ENCODE peak calls at places on chromosome 21, in six cellular contexts. I is aorta; R is colonic mucosa; J is PC-3; O is CD8-positive, alpha-beta memory T cell; Y is Peyer's patch. N is an unnamed sample.

GRCh38 chr21:22965455-22966125 is 1967.4 kb downstream of the NCAM2 start:
- DNase-seq in I (no peak), R (no peak), J (peak), O (no peak), Y (no peak), N (no peak)

GRCh38 chr21:29640233-29640554 is 299.6 kb downstream of the GRIK1 start:
- DNase-seq in I (no peak), R (no peak), J (no peak), O (no peak), Y (no peak), N (no peak)

GRCh38 chr21:38965910-38966504 is 160.3 kb downstream of the ETS2 start:
- DNase-seq in I (no peak), R (peak), J (no peak), O (no peak), Y (no peak), N (peak)

GRCh38 chr21:17693801-17694200 is 81.1 kb upstream of the BTG3 start:
- DNase-seq in I (no peak), R (no peak), J (no peak), O (no peak), Y (no peak), N (no peak)

GRCh38 chr21:34367320-34367935 is 3.6 kb downstream of the KCNE2 start:
- DNase-seq in I (no peak), R (peak), J (peak), O (peak), Y (peak), N (peak)

GRCh38 chr21:18725653-18726052 is 322.1 kb upstream of the TMPRSS15 start:
- DNase-seq in I (no peak), R (no peak), J (peak), O (no peak), Y (no peak), N (no peak)

GRCh38 chr21:44779417-44780139 is 22.0 kb downstream of the UBE2G2 start:
- DNase-seq in I (no peak), R (no peak), J (no peak), O (no peak), Y (no peak), N (no peak)

GRCh38 chr21:38918629-38919346 is 113.1 kb downstream of the ETS2 start:
- DNase-seq in I (no peak), R (no peak), J (no peak), O (no peak), Y (no peak), N (no peak)

GRCh38 chr21:22890656-22891055 is 1892.4 kb downstream of the NCAM2 start:
- DNase-seq in I (no peak), R (no peak), J (no peak), O (no peak), Y (no peak), N (peak)

GRCh38 chr21:35511298-35512162 is 462.4 kb upstream of the RUNX1 start:
- DNase-seq in I (no peak), R (no peak), J (peak), O (no peak), Y (no peak), N (peak)

GRCh38 chr21:43824883-43825609 is 35.7 kb downstream of the RRP1 start:
- DNase-seq in I (no peak), R (peak), J (no peak), O (no peak), Y (no peak), N (no peak)

GRCh38 chr21:16186742-16187141 is 457.0 kb downstream of the USP25 start:
- DNase-seq in I (no peak), R (no peak), J (no peak), O (no peak), Y (no peak), N (no peak)

GRCh38 chr21:34845521-34846213 is 176.9 kb downstream of the CLIC6 start:
- DNase-seq in I (no peak), R (peak), J (peak), O (peak), Y (no peak), N (peak)

GRCh38 chr21:19607983-19608668 is 1204.5 kb upstream of the TMPRSS15 start:
- DNase-seq in I (no peak), R (no peak), J (no peak), O (no peak), Y (no peak), N (no peak)

GRCh38 chr21:43728467-43729390 is 9.8 kb downstream of the PDXK start:
- DNase-seq in I (peak), R (peak), J (peak), O (peak), Y (peak), N (peak)

GRCh38 chr21:17688912-17689874 is 76.5 kb upstream of the BTG3 start:
- DNase-seq in I (no peak), R (peak), J (peak), O (peak), Y (no peak), N (peak)

GRCh38 chr21:39637197-39637970 is 24.6 kb downstream of the B3GALT5 start:
- DNase-seq in I (no peak), R (peak), J (no peak), O (no peak), Y (no peak), N (no peak)

GRCh38 chr21:14080040-14080763 is 130.6 kb downstream of the LIPI start:
- DNase-seq in I (no peak), R (peak), J (no peak), O (no peak), Y (no peak), N (no peak)

GRCh38 chr21:16978309-16978895 is 534.4 kb upstream of the CXADR start:
- DNase-seq in I (no peak), R (no peak), J (no peak), O (no peak), Y (no peak), N (no peak)

GRCh38 chr21:29549614-29550013 is 250.9 kb downstream of the BACH1 start:
- DNase-seq in I (no peak), R (no peak), J (no peak), O (no peak), Y (no peak), N (no peak)

GRCh38 chr21:41295721-41296254 is 20.8 kb upstream of the FAM3B start:
- DNase-seq in I (no peak), R (no peak), J (no peak), O (no peak), Y (no peak), N (peak)

GRCh38 chr21:44637018-44637850 is at the start of gene KRTAP10-10:
- DNase-seq in I (no peak), R (no peak), J (no peak), O (no peak), Y (peak), N (no peak)

GRCh38 chr21:41065539-41065938 is 102.4 kb upstream of the BACE2 start:
- DNase-seq in I (no peak), R (no peak), J (no peak), O (no peak), Y (no peak), N (no peak)

GRCh38 chr21:39087976-39088370 is 95.3 kb downstream of the PSMG1 start:
- DNase-seq in I (no peak), R (no peak), J (no peak), O (no peak), Y (no peak), N (no peak)

GRCh38 chr21:43644609-43645008 is 14.7 kb downstream of the HSF2BP start:
- DNase-seq in I (no peak), R (no peak), J (peak), O (no peak), Y (no peak), N (peak)

GRCh38 chr21:44654576-44654950 is at the start of gene KRTAP12-4:
- DNase-seq in I (no peak), R (no peak), J (no peak), O (no peak), Y (no peak), N (no peak)

GRCh38 chr21:25734654-25735220 is at the start of the genes ATP5PF and GABPA:
- DNase-seq in I (peak), R (peak), J (peak), O (peak), Y (peak), N (peak)

GRCh38 chr21:17231124-17231523 is 281.7 kb upstream of the CXADR start:
- DNase-seq in I (no peak), R (no peak), J (no peak), O (no peak), Y (no peak), N (no peak)

GRCh38 chr21:25688284-25689035 is 46.2 kb downstream of the ATP5PF start:
- DNase-seq in I (no peak), R (no peak), J (no peak), O (no peak), Y (no peak), N (no peak)

GRCh38 chr21:44737706-44738354 is 26.5 kb upstream of the TSPEAR start:
- DNase-seq in I (peak), R (no peak), J (peak), O (no peak), Y (no peak), N (no peak)

GRCh38 chr21:38787461-38788274 is 18.1 kb upstream of the ETS2 start:
- DNase-seq in I (no peak), R (peak), J (peak), O (no peak), Y (no peak), N (peak)

GRCh38 chr21:38807481-38807880 is 1.8 kb downstream of the ETS2 start:
- DNase-seq in I (no peak), R (no peak), J (no peak), O (no peak), Y (no peak), N (no peak)

GRCh38 chr21:36535618-36536241 is 55.8 kb upstream of the CLDN14 start:
- DNase-seq in I (no peak), R (no peak), J (no peak), O (no peak), Y (no peak), N (no peak)
- H3K4me3 ChIP-seq in I (no peak), R (no peak), J (no peak), O (no peak), Y (no peak), N (no peak)

DNA sequence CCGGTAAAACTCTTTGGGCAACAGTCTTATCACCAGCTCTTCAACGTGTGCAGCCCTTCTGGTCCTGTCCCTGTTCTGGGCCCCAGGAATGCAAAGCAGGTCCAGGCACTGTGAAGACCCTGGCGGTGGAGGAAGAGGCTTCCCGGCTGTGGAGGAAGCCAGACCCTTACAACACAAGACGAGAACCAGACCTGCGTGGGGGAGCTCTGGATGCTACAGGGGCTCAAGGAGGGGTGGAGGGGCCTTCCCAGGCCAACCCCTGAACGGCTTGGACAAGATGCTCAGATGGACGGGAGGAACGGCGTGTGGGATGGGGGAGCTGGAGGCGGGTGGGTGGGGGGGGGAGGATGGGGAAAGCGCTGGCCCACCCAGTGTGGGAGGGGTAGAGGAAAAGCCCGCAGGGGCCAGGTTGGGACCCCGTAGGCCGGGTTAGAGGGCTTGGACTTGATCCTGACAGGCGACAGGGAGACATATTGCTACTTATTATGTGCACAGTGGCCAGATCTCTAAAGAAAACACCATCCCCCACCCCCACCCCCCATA is 5.1 kb upstream of the OLIG2 start:
- DNase-seq in I (no peak), R (no peak), J (no peak), O (no peak), Y (no peak), N (no peak)
- H3K4me3 ChIP-seq in I (no peak), R (no peak), J (no peak), O (peak), Y (no peak), N (no peak)

GRCh38 chr21:45796003-45796402 is 152.5 kb downstream of the PCBP3 start:
- DNase-seq in I (no peak), R (no peak), J (no peak), O (no peak), Y (no peak), N (no peak)
- H3K4me3 ChIP-seq in I (no peak), R (no peak), J (no peak), O (no peak), Y (no peak), N (no peak)

GRCh38 chr21:42337830-42338729 is 12.7 kb downstream of the TFF2 start:
- DNase-seq in I (no peak), R (peak), J (peak), O (peak), Y (peak), N (peak)
- H3K4me3 ChIP-seq in I (no peak), R (no peak), J (peak), O (no peak), Y (no peak), N (no peak)

GRCh38 chr21:46661211-46661625 is 25.7 kb downstream of the PRMT2 start:
- DNase-seq in I (peak), R (peak), J (no peak), O (peak), Y (no peak), N (peak)

GRCh38 chr21:46660505-46660904 is 25.0 kb downstream of the PRMT2 start:
- DNase-seq in I (no peak), R (no peak), J (no peak), O (no peak), Y (no peak), N (no peak)

GRCh38 chr21:46662765-46663500 is 27.5 kb downstream of the PRMT2 start:
- DNase-seq in I (no peak), R (no peak), J (no peak), O (no peak), Y (no peak), N (peak)

GRCh38 chr21:46662367-46662654 is 26.8 kb downstream of the PRMT2 start:
- DNase-seq in I (no peak), R (no peak), J (no peak), O (no peak), Y (no peak), N (no peak)

DNA sequence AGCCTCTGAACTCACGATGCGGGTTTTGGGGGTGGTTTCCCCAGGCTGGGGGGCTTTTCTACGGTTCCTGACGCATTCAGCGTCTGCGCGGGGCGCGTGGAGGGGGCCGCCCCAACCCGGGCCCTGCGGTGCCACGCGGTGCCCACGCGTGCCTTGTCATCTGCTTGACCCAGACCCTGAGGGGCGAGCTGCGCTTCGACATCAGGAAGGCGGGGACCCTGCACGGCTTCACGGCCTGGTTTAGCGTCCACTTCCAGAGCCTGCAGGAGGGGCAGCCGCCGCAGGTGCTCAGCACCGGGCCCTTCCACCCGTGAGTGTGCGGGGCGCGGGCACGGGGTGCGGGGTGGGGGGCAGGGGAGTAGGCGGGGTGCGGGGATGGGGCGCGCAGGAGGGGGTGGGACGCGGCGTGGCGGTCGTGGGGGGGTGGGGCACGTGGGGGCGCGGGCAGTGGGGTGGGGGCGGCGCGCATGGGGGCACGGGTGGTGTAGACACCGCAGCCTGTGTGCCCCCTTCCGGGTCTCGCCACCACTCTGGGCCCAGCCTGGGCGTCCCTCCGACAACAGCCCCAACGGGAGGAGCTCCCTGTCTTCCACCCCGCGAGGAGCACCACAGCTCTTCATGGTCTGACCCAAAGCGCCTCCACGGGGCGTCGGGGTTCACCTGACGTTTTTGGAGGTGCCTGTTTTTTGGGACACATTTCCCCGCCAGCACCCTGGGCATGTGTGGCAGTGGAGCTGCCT is 26.3 kb downstream of the PRMT2 start:
- DNase-seq in I (peak), R (no peak), J (no peak), O (no peak), Y (no peak), N (no peak)
- H3K4me3 ChIP-seq in I (peak), R (no peak), J (no peak), O (no peak), Y (peak), N (no peak)

GRCh38 chr21:20997633-20998455 is at the start of gene NCAM2:
- DNase-seq in I (peak), R (peak), J (peak), O (peak), Y (no peak), N (peak)

GRCh38 chr21:20997308-20997632 is 939 bp upstream of the NCAM2 start:
- DNase-seq in I (no peak), R (no peak), J (no peak), O (no peak), Y (no peak), N (no peak)

GRCh38 chr21:20999567-21000169 is 1.5 kb downstream of the NCAM2 start:
- DNase-seq in I (no peak), R (peak), J (peak), O (no peak), Y (no peak), N (peak)

GRCh38 chr21:20998886-20999285 is 677 bp downstream of the NCAM2 start:
- DNase-seq in I (no peak), R (no peak), J (no peak), O (no peak), Y (no peak), N (no peak)

DNA sequence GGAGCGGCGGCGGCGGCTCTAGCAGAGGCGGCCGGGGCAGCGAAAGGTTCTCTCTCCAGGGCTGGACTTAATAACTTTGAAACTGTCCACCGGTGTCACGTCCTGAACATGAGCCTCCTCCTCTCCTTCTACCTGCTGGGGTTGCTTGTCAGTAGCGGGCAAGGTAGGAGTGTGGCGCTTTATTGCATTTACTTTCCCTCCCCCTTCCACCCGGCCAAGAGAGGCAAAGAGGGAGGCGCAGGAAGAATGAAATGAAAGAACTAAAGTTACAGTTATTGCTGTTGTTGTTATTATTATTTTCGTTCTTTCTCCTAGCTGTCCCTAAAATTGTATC is 214 bp downstream of the NCAM2 start:
- DNase-seq in I (no peak), R (no peak), J (no peak), O (no peak), Y (no peak), N (peak)
- H3K4me3 ChIP-seq in I (peak), R (peak), J (peak), O (peak), Y (peak), N (peak)

GRCh38 chr21:37366488-37367300 is at the start of gene DYRK1A:
- DNase-seq in I (peak), R (peak), J (peak), O (peak), Y (peak), N (peak)

GRCh38 chr21:37367301-37367757 is 756 bp downstream of the DYRK1A start:
- DNase-seq in I (no peak), R (no peak), J (no peak), O (no peak), Y (no peak), N (no peak)

GRCh38 chr21:37363936-37364335 is 2.6 kb upstream of the DYRK1A start:
- DNase-seq in I (no peak), R (no peak), J (no peak), O (no peak), Y (no peak), N (no peak)

GRCh38 chr21:37365657-37366487 is 701 bp upstream of the DYRK1A start:
- DNase-seq in I (peak), R (peak), J (peak), O (peak), Y (peak), N (peak)

DNA sequence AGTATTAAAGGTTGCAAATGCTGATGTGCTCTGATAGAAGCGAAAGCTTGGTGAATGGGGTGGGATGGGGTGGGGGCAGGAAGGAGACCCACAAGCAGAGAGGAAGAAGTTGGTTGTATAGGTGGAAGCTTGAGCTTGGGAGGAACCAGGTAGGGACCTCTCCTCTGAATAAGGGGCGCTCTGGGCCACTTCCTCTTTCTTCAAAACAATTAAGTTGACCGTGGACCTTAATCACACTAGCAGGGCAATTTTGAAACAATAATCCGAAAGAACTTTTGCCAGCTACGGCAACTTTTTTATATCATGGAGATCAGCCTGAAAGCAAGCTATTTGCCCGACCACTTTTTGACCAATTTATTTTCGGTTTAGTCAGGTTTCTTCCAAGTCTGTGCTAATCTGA is 1.9 kb upstream of the DYRK1A start:
- DNase-seq in I (no peak), R (no peak), J (no peak), O (no peak), Y (peak), N (no peak)
- H3K4me3 ChIP-seq in I (no peak), R (no peak), J (peak), O (no peak), Y (peak), N (no peak)

DNA sequence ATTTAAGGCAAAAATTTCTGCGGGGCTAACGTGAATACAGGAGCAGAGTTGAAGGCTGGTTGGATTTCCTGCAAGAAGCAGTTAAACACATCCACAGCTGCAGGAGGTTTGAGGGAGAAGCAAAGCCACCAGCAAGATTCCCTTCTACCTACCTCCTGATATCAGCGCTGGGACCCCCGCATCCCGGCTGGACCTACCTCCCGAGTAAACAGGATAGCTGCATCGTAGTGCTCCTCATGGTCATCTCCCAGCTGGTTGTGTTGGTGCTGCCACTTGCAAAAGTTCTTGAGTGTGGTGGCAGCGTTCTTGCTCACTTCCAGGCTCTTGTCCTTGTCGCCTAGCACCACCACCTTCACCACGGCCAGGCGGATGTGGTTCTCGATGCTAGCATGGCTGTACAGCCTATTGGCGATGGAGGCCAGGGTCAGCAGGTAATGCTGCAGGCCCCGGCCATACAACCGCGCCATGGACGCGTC is 1.8 kb downstream of the ADAMTS5 start:
- DNase-seq in I (peak), R (no peak), J (no peak), O (no peak), Y (no peak), N (no peak)
- H3K4me3 ChIP-seq in I (no peak), R (peak), J (no peak), O (no peak), Y (peak), N (no peak)

GRCh38 chr21:7952648-7953047 is 2568.7 kb upstream of the TPTE start:
- DNase-seq in I (no peak), R (no peak), J (no peak), O (no peak), Y (no peak), N (no peak)
- H3K4me3 ChIP-seq in I (no peak), R (no peak), J (no peak), O (no peak), Y (no peak), N (no peak)

N was measured in bronchial epithelial cell.